ENCODE peak calls at places on chromosomes 11 and 22, in six cellular contexts. One of them, this sample, is unnamed. For H3K4me1, the result is how much of the 10 kb centered on the place peaks cover.

GRCh38 chr22:48660104-48660794 is 1167.4 kb downstream of the BRD1 start:
- DNase-seq in mesendoderm: no peak
- DNase-seq in mesenchymal stem cell: no peak
- DNase-seq in IMR-90: no peak
- DNase-seq in neuronal stem cell: no peak
- DNase-seq in H1: no peak
- DNase-seq in this sample: no peak

GRCh38 chr11:2385156-2386151 is 8.3 kb downstream of the CD81 start:
- DNase-seq in mesendoderm: no peak
- DNase-seq in mesenchymal stem cell: no peak
- DNase-seq in IMR-90: no peak
- DNase-seq in neuronal stem cell: no peak
- DNase-seq in H1: no peak
- DNase-seq in this sample: no peak

GRCh38 chr11:73288197-73288872 is 16.2 kb downstream of the P2RY6 start:
- DNase-seq in mesendoderm: no peak
- DNase-seq in mesenchymal stem cell: no peak
- DNase-seq in IMR-90: no peak
- DNase-seq in neuronal stem cell: no peak
- DNase-seq in H1: no peak
- DNase-seq in this sample: no peak

GRCh38 chr22:23180893-23181762 is 819 bp downstream of the BCR start:
- DNase-seq in mesendoderm: peak
- DNase-seq in mesenchymal stem cell: no peak
- DNase-seq in IMR-90: no peak
- DNase-seq in neuronal stem cell: no peak
- DNase-seq in H1: no peak
- DNase-seq in this sample: no peak

GRCh38 chr11:128039140-128040021 is 548.0 kb downstream of the ETS1 start:
- DNase-seq in mesendoderm: no peak
- DNase-seq in mesenchymal stem cell: peak
- DNase-seq in IMR-90: peak
- DNase-seq in neuronal stem cell: no peak
- DNase-seq in H1: no peak
- DNase-seq in this sample: no peak

GRCh38 chr22:40911772-40912171 is 39.4 kb upstream of the RBX1 start:
- DNase-seq in mesendoderm: no peak
- DNase-seq in mesenchymal stem cell: no peak
- DNase-seq in IMR-90: peak
- DNase-seq in neuronal stem cell: no peak
- DNase-seq in H1: no peak
- DNase-seq in this sample: no peak

GRCh38 chr11:77345621-77346020 is 44.1 kb upstream of the GDPD4 start:
- DNase-seq in mesendoderm: no peak
- DNase-seq in mesenchymal stem cell: peak
- DNase-seq in IMR-90: peak
- DNase-seq in neuronal stem cell: no peak
- DNase-seq in H1: no peak
- DNase-seq in this sample: no peak

GRCh38 chr11:2428322-2428795 is 16.0 kb downstream of the TRPM5 start:
- DNase-seq in mesendoderm: peak
- DNase-seq in mesenchymal stem cell: peak
- DNase-seq in IMR-90: peak
- DNase-seq in neuronal stem cell: peak
- DNase-seq in H1: peak
- DNase-seq in this sample: peak

GRCh38 chr11:83087035-83087434 is 15.3 kb upstream of the RAB30 start:
- DNase-seq in mesendoderm: no peak
- DNase-seq in mesenchymal stem cell: no peak
- DNase-seq in IMR-90: no peak
- DNase-seq in neuronal stem cell: no peak
- DNase-seq in H1: no peak
- DNase-seq in this sample: peak

GRCh38 chr22:49027122-49027670 is 800.5 kb downstream of the BRD1 start:
- DNase-seq in mesendoderm: no peak
- DNase-seq in mesenchymal stem cell: no peak
- DNase-seq in IMR-90: no peak
- DNase-seq in neuronal stem cell: no peak
- DNase-seq in H1: no peak
- DNase-seq in this sample: no peak

GRCh38 chr11:8258771-8259170 is 4.9 kb downstream of the LMO1 start:
- DNase-seq in mesendoderm: no peak
- DNase-seq in mesenchymal stem cell: no peak
- DNase-seq in IMR-90: peak
- DNase-seq in neuronal stem cell: no peak
- DNase-seq in H1: peak
- DNase-seq in this sample: peak

GRCh38 chr11:116207781-116208180 is 565.0 kb downstream of the BUD13 start:
- DNase-seq in mesendoderm: no peak
- DNase-seq in mesenchymal stem cell: no peak
- DNase-seq in IMR-90: no peak
- DNase-seq in neuronal stem cell: no peak
- DNase-seq in H1: no peak
- DNase-seq in this sample: no peak

GRCh38 chr11:23555085-23555484 is 694.8 kb upstream of the CCDC179 start:
- DNase-seq in mesendoderm: no peak
- DNase-seq in mesenchymal stem cell: peak
- DNase-seq in IMR-90: peak
- DNase-seq in neuronal stem cell: no peak
- DNase-seq in H1: no peak
- DNase-seq in this sample: peak

GRCh38 chr22:38927033-38927789 is 30.2 kb upstream of the APOBEC3A start:
- DNase-seq in mesendoderm: peak
- DNase-seq in mesenchymal stem cell: peak
- DNase-seq in IMR-90: peak
- DNase-seq in neuronal stem cell: peak
- DNase-seq in H1: peak
- DNase-seq in this sample: peak

GRCh38 chr11:125235006-125235405 is 70.5 kb downstream of the PKNOX2 start:
- DNase-seq in mesendoderm: no peak
- DNase-seq in mesenchymal stem cell: no peak
- DNase-seq in IMR-90: no peak
- DNase-seq in neuronal stem cell: peak
- DNase-seq in H1: no peak
- DNase-seq in this sample: no peak

GRCh38 chr11:125236072-125236825 is 71.7 kb downstream of the PKNOX2 start:
- DNase-seq in mesendoderm: peak
- DNase-seq in mesenchymal stem cell: no peak
- DNase-seq in IMR-90: no peak
- DNase-seq in neuronal stem cell: no peak
- DNase-seq in H1: no peak
- DNase-seq in this sample: no peak

GRCh38 chr11:125229916-125230315 is 65.4 kb downstream of the PKNOX2 start:
- DNase-seq in mesendoderm: no peak
- DNase-seq in mesenchymal stem cell: no peak
- DNase-seq in IMR-90: no peak
- DNase-seq in neuronal stem cell: no peak
- DNase-seq in H1: no peak
- DNase-seq in this sample: no peak

GRCh38 chr11:125233116-125233515 is 68.6 kb downstream of the PKNOX2 start:
- DNase-seq in mesendoderm: no peak
- DNase-seq in mesenchymal stem cell: no peak
- DNase-seq in IMR-90: no peak
- DNase-seq in neuronal stem cell: no peak
- DNase-seq in H1: no peak
- DNase-seq in this sample: no peak

DNA sequence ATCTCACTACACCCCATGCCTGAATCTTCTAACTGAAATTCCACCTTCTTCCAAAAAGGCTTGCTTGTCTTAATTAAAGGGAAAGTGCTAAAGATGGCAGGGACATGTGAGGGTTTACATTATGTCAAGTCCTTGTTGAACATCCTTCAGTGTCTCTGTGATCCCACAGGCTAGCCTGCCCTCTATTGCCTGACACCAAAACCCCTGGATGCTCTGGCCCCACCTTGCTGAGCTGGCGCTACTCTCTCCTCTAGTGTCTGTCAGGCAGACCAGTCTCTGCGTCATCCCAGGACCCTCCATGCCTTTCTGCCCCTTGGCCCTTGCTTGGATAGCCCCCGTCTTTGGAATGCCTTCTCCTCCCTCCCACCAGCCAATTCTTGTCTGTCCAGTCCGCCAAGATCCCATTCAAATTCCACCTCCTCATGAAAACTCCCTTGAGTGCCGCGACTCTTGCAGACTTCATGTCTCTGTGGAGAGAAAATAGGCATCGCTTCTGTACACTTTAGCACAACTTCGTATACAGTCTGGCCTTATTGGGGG is 69.3 kb downstream of the PKNOX2 start:
- DNase-seq in mesendoderm: no peak
- DNase-seq in mesenchymal stem cell: no peak
- DNase-seq in IMR-90: no peak
- DNase-seq in neuronal stem cell: no peak
- DNase-seq in H1: no peak
- DNase-seq in this sample: no peak
- H4K8ac ChIP-seq in mesendoderm: no peak
- H4K8ac ChIP-seq in mesenchymal stem cell: no peak
- H4K8ac ChIP-seq in IMR-90: no peak
- H4K8ac ChIP-seq in neuronal stem cell: no peak
- H4K8ac ChIP-seq in H1: no peak
- H4K8ac ChIP-seq in this sample: no peak

GRCh38 chr22:26609287-26609686 is 8.5 kb downstream of the CRYBB1 start:
- DNase-seq in mesendoderm: no peak
- DNase-seq in mesenchymal stem cell: no peak
- DNase-seq in IMR-90: no peak
- DNase-seq in neuronal stem cell: no peak
- DNase-seq in H1: no peak
- DNase-seq in this sample: no peak

GRCh38 chr22:26612652-26613051 is 5.2 kb downstream of the CRYBB1 start:
- DNase-seq in mesendoderm: no peak
- DNase-seq in mesenchymal stem cell: no peak
- DNase-seq in IMR-90: no peak
- DNase-seq in neuronal stem cell: no peak
- DNase-seq in H1: no peak
- DNase-seq in this sample: no peak

GRCh38 chr22:26610072-26610958 is 7.5 kb downstream of the CRYBB1 start:
- DNase-seq in mesendoderm: no peak
- DNase-seq in mesenchymal stem cell: peak
- DNase-seq in IMR-90: peak
- DNase-seq in neuronal stem cell: no peak
- DNase-seq in H1: no peak
- DNase-seq in this sample: no peak

GRCh38 chr22:26608129-26608528 is 9.7 kb downstream of the CRYBB1 start:
- DNase-seq in mesendoderm: no peak
- DNase-seq in mesenchymal stem cell: no peak
- DNase-seq in IMR-90: no peak
- DNase-seq in neuronal stem cell: no peak
- DNase-seq in H1: no peak
- DNase-seq in this sample: no peak

DNA sequence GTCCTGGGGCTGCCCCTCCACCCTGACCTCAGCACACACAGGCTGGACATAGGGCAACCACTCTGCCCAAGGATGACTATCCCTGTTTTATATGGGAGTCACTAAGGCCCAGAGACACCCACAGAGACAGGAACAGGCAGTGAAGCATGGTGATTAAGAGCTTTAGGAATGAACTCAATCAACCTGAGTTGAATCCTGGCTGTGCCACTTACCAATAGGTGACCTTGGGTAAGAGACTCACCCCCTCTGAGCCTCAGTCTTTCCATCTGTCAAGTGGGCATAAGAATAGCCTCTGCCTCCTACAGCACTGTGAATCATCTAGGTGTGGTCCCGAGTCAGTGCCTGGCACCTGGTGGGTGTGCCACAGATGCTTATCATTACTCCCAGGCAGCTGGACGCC is 6.8 kb downstream of the CRYBB1 start:
- DNase-seq in mesendoderm: no peak
- DNase-seq in mesenchymal stem cell: no peak
- DNase-seq in IMR-90: peak
- DNase-seq in neuronal stem cell: no peak
- DNase-seq in H1: no peak
- DNase-seq in this sample: no peak
- H3K4me1 ChIP-seq in mesendoderm: under half
- H3K4me1 ChIP-seq in mesenchymal stem cell: under half
- H3K4me1 ChIP-seq in IMR-90: under half
- H3K4me1 ChIP-seq in neuronal stem cell: under half
- H3K4me1 ChIP-seq in H1: under half
- H3K4me1 ChIP-seq in this sample: under half

GRCh38 chr11:118789501-118790356 is 1.2 kb downstream of the DDX6 start:
- DNase-seq in mesendoderm: peak
- DNase-seq in mesenchymal stem cell: peak
- DNase-seq in IMR-90: no peak
- DNase-seq in neuronal stem cell: peak
- DNase-seq in H1: peak
- DNase-seq in this sample: no peak

GRCh38 chr11:118791961-118792578 is 1.1 kb upstream of the DDX6 start:
- DNase-seq in mesendoderm: peak
- DNase-seq in mesenchymal stem cell: no peak
- DNase-seq in IMR-90: no peak
- DNase-seq in neuronal stem cell: peak
- DNase-seq in H1: peak
- DNase-seq in this sample: no peak

GRCh38 chr11:118792642-118793124 is 1.7 kb upstream of the DDX6 start:
- DNase-seq in mesendoderm: peak
- DNase-seq in mesenchymal stem cell: peak
- DNase-seq in IMR-90: peak
- DNase-seq in neuronal stem cell: peak
- DNase-seq in H1: peak
- DNase-seq in this sample: peak

GRCh38 chr11:118791015-118791960 is at the start of gene DDX6:
- DNase-seq in mesendoderm: peak
- DNase-seq in mesenchymal stem cell: peak
- DNase-seq in IMR-90: peak
- DNase-seq in neuronal stem cell: peak
- DNase-seq in H1: peak
- DNase-seq in this sample: peak

GRCh38 chr11:118790357-118791014 is 478 bp downstream of the DDX6 start:
- DNase-seq in mesendoderm: peak
- DNase-seq in mesenchymal stem cell: peak
- DNase-seq in IMR-90: peak
- DNase-seq in neuronal stem cell: peak
- DNase-seq in H1: peak
- DNase-seq in this sample: no peak
- H4K8ac ChIP-seq in mesendoderm: peak
- H4K8ac ChIP-seq in mesenchymal stem cell: peak
- H4K8ac ChIP-seq in IMR-90: peak
- H4K8ac ChIP-seq in neuronal stem cell: peak
- H4K8ac ChIP-seq in H1: peak
- H4K8ac ChIP-seq in this sample: peak

GRCh38 chr22:42763965-42764480 is 43.4 kb upstream of the A4GALT start:
- DNase-seq in mesendoderm: no peak
- DNase-seq in mesenchymal stem cell: no peak
- DNase-seq in IMR-90: no peak
- DNase-seq in neuronal stem cell: no peak
- DNase-seq in H1: no peak
- DNase-seq in this sample: no peak

GRCh38 chr22:42760806-42761565 is 40.3 kb upstream of the A4GALT start:
- DNase-seq in mesendoderm: no peak
- DNase-seq in mesenchymal stem cell: no peak
- DNase-seq in IMR-90: no peak
- DNase-seq in neuronal stem cell: no peak
- DNase-seq in H1: no peak
- DNase-seq in this sample: no peak

GRCh38 chr22:42766860-42767259 is 46.2 kb upstream of the A4GALT start:
- DNase-seq in mesendoderm: no peak
- DNase-seq in mesenchymal stem cell: no peak
- DNase-seq in IMR-90: no peak
- DNase-seq in neuronal stem cell: no peak
- DNase-seq in H1: no peak
- DNase-seq in this sample: no peak

GRCh38 chr22:42768385-42769035 is 47.8 kb upstream of the A4GALT start:
- DNase-seq in mesendoderm: no peak
- DNase-seq in mesenchymal stem cell: no peak
- DNase-seq in IMR-90: no peak
- DNase-seq in neuronal stem cell: no peak
- DNase-seq in H1: no peak
- DNase-seq in this sample: no peak

GRCh38 chr22:42764895-42765363 is 44.3 kb upstream of the A4GALT start:
- DNase-seq in mesendoderm: no peak
- DNase-seq in mesenchymal stem cell: no peak
- DNase-seq in IMR-90: no peak
- DNase-seq in neuronal stem cell: no peak
- DNase-seq in H1: no peak
- DNase-seq in this sample: no peak
- H3K4me1 ChIP-seq in mesendoderm: under half
- H3K4me1 ChIP-seq in mesenchymal stem cell: under half
- H3K4me1 ChIP-seq in IMR-90: under half
- H3K4me1 ChIP-seq in neuronal stem cell: under half
- H3K4me1 ChIP-seq in H1: under half
- H3K4me1 ChIP-seq in this sample: under half